ENCODE peak calls at places on chromosomes 4 and X, in six cellular contexts. One of them, this sample, is unnamed.

GRCh38 chr4:158769175-158769831 is 477 bp downstream of the FNIP2 start:
- DNase-seq in stimulated activated CD4-positive, alpha-beta T cell treated with anti-CD3 and anti-CD28 coated beads, Interleukin-4, amount 100 ng/mL, for 48 hours: peak
- DNase-seq in heart left ventricle: peak
- DNase-seq in CD8-positive, alpha-beta T cell: peak
- DNase-seq in EL: peak
- DNase-seq in AG08395: peak
- DNase-seq in this sample: peak

GRCh38 chr4:76203541-76203940 is 10.1 kb downstream of the SCARB2 start:
- DNase-seq in stimulated activated CD4-positive, alpha-beta T cell treated with anti-CD3 and anti-CD28 coated beads, Interleukin-4, amount 100 ng/mL, for 48 hours: no peak
- DNase-seq in heart left ventricle: no peak
- DNase-seq in CD8-positive, alpha-beta T cell: no peak
- DNase-seq in EL: no peak
- DNase-seq in AG08395: no peak
- DNase-seq in this sample: no peak

GRCh38 chr4:77043507-77044131 is 32.2 kb downstream of the CCNI start:
- DNase-seq in stimulated activated CD4-positive, alpha-beta T cell treated with anti-CD3 and anti-CD28 coated beads, Interleukin-4, amount 100 ng/mL, for 48 hours: no peak
- DNase-seq in heart left ventricle: no peak
- DNase-seq in CD8-positive, alpha-beta T cell: no peak
- DNase-seq in EL: peak
- DNase-seq in AG08395: peak
- DNase-seq in this sample: no peak

GRCh38 chr4:177079327-177079726 is 230.3 kb upstream of the NEIL3 start:
- DNase-seq in stimulated activated CD4-positive, alpha-beta T cell treated with anti-CD3 and anti-CD28 coated beads, Interleukin-4, amount 100 ng/mL, for 48 hours: no peak
- DNase-seq in heart left ventricle: no peak
- DNase-seq in CD8-positive, alpha-beta T cell: no peak
- DNase-seq in EL: no peak
- DNase-seq in AG08395: no peak
- DNase-seq in this sample: no peak

GRCh38 chrX:53250556-53250955 is 25.5 kb upstream of the KDM5C start:
- DNase-seq in stimulated activated CD4-positive, alpha-beta T cell treated with anti-CD3 and anti-CD28 coated beads, Interleukin-4, amount 100 ng/mL, for 48 hours: no peak
- DNase-seq in heart left ventricle: no peak
- DNase-seq in CD8-positive, alpha-beta T cell: no peak
- DNase-seq in EL: no peak
- DNase-seq in AG08395: no peak
- DNase-seq in this sample: no peak

GRCh38 chrX:119041175-119041574 is 31.6 kb upstream of the CT47C1 start:
- DNase-seq in stimulated activated CD4-positive, alpha-beta T cell treated with anti-CD3 and anti-CD28 coated beads, Interleukin-4, amount 100 ng/mL, for 48 hours: no peak
- DNase-seq in heart left ventricle: peak
- DNase-seq in CD8-positive, alpha-beta T cell: no peak
- DNase-seq in EL: peak
- DNase-seq in AG08395: peak
- DNase-seq in this sample: no peak

GRCh38 chr4:139243448-139244365 is 36.3 kb downstream of the MGARP start:
- DNase-seq in stimulated activated CD4-positive, alpha-beta T cell treated with anti-CD3 and anti-CD28 coated beads, Interleukin-4, amount 100 ng/mL, for 48 hours: no peak
- DNase-seq in heart left ventricle: no peak
- DNase-seq in CD8-positive, alpha-beta T cell: no peak
- DNase-seq in EL: peak
- DNase-seq in AG08395: peak
- DNase-seq in this sample: no peak

GRCh38 chr4:169724251-169724650 is 33.5 kb downstream of the HPF1 start:
- DNase-seq in stimulated activated CD4-positive, alpha-beta T cell treated with anti-CD3 and anti-CD28 coated beads, Interleukin-4, amount 100 ng/mL, for 48 hours: no peak
- DNase-seq in heart left ventricle: no peak
- DNase-seq in CD8-positive, alpha-beta T cell: no peak
- DNase-seq in EL: peak
- DNase-seq in AG08395: peak
- DNase-seq in this sample: no peak

GRCh38 chr4:165403667-165404066 is 24.9 kb downstream of the CPE start:
- DNase-seq in stimulated activated CD4-positive, alpha-beta T cell treated with anti-CD3 and anti-CD28 coated beads, Interleukin-4, amount 100 ng/mL, for 48 hours: no peak
- DNase-seq in heart left ventricle: no peak
- DNase-seq in CD8-positive, alpha-beta T cell: no peak
- DNase-seq in EL: peak
- DNase-seq in AG08395: no peak
- DNase-seq in this sample: no peak

GRCh38 chr4:4374388-4375098 is 12.4 kb upstream of the NSG1 start:
- DNase-seq in stimulated activated CD4-positive, alpha-beta T cell treated with anti-CD3 and anti-CD28 coated beads, Interleukin-4, amount 100 ng/mL, for 48 hours: no peak
- DNase-seq in heart left ventricle: no peak
- DNase-seq in CD8-positive, alpha-beta T cell: no peak
- DNase-seq in EL: no peak
- DNase-seq in AG08395: no peak
- DNase-seq in this sample: no peak

GRCh38 chr4:118344801-118345200 is 8.0 kb downstream of the PRSS12 start:
- DNase-seq in stimulated activated CD4-positive, alpha-beta T cell treated with anti-CD3 and anti-CD28 coated beads, Interleukin-4, amount 100 ng/mL, for 48 hours: no peak
- DNase-seq in heart left ventricle: no peak
- DNase-seq in CD8-positive, alpha-beta T cell: no peak
- DNase-seq in EL: no peak
- DNase-seq in AG08395: no peak
- DNase-seq in this sample: no peak

GRCh38 chr4:55030606-55031005 is 94.8 kb downstream of the KDR start:
- DNase-seq in stimulated activated CD4-positive, alpha-beta T cell treated with anti-CD3 and anti-CD28 coated beads, Interleukin-4, amount 100 ng/mL, for 48 hours: no peak
- DNase-seq in heart left ventricle: no peak
- DNase-seq in CD8-positive, alpha-beta T cell: no peak
- DNase-seq in EL: no peak
- DNase-seq in AG08395: no peak
- DNase-seq in this sample: no peak

This sample was measured in ecto neural progenitor cell.